ENCODE peak calls at places on chromosome 10, in eight cellular contexts. One of them, this sample, is unnamed.

GRCh38 chr10:98276316-98276715 is 8.3 kb upstream of the LOXL4 start:
- DNase-seq in OCI-LY7: no peak
- DNase-seq in stimulated activated CD8-positive, alpha-beta memory T cell treated with anti-CD3 and anti-CD28 coated beads, Interleukin-15, amount 100 ng/mL, for 24 hours: no peak
- DNase-seq in stomach: no peak
- DNase-seq in activated naive CD8-positive, alpha-beta T cell treated with anti-CD3 and anti-CD28 coated beads for 36 hours: no peak
- DNase-seq in epithelial cell of prostate: no peak
- DNase-seq in AG10803: no peak
- DNase-seq in aorta: no peak
- DNase-seq in this sample: no peak

GRCh38 chr10:113056468-113057021 is 106.5 kb downstream of the TCF7L2 start:
- DNase-seq in stimulated activated CD8-positive, alpha-beta memory T cell treated with anti-CD3 and anti-CD28 coated beads, Interleukin-15, amount 100 ng/mL, for 24 hours: no peak
- DNase-seq in OCI-LY7: no peak
- DNase-seq in stomach: no peak
- DNase-seq in epithelial cell of prostate: no peak
- DNase-seq in AG10803: peak
- DNase-seq in activated naive CD8-positive, alpha-beta T cell treated with anti-CD3 and anti-CD28 coated beads for 36 hours: no peak
- DNase-seq in aorta: peak
- DNase-seq in this sample: no peak

GRCh38 chr10:94223702-94224370 is 138.9 kb downstream of the NOC3L start:
- DNase-seq in activated naive CD8-positive, alpha-beta T cell treated with anti-CD3 and anti-CD28 coated beads for 36 hours: no peak
- DNase-seq in AG10803: peak
- DNase-seq in OCI-LY7: no peak
- DNase-seq in aorta: no peak
- DNase-seq in stomach: no peak
- DNase-seq in epithelial cell of prostate: no peak
- DNase-seq in stimulated activated CD8-positive, alpha-beta memory T cell treated with anti-CD3 and anti-CD28 coated beads, Interleukin-15, amount 100 ng/mL, for 24 hours: no peak
- DNase-seq in this sample: no peak

GRCh38 chr10:81978238-81978637 is 103.2 kb downstream of the NRG3 start:
- DNase-seq in stomach: no peak
- DNase-seq in aorta: no peak
- DNase-seq in activated naive CD8-positive, alpha-beta T cell treated with anti-CD3 and anti-CD28 coated beads for 36 hours: no peak
- DNase-seq in OCI-LY7: peak
- DNase-seq in stimulated activated CD8-positive, alpha-beta memory T cell treated with anti-CD3 and anti-CD28 coated beads, Interleukin-15, amount 100 ng/mL, for 24 hours: no peak
- DNase-seq in AG10803: no peak
- DNase-seq in epithelial cell of prostate: no peak
- DNase-seq in this sample: no peak

GRCh38 chr10:31768467-31768866 is 160.2 kb downstream of the ARHGAP12 start:
- DNase-seq in stomach: no peak
- DNase-seq in AG10803: peak
- DNase-seq in OCI-LY7: no peak
- DNase-seq in epithelial cell of prostate: no peak
- DNase-seq in stimulated activated CD8-positive, alpha-beta memory T cell treated with anti-CD3 and anti-CD28 coated beads, Interleukin-15, amount 100 ng/mL, for 24 hours: no peak
- DNase-seq in activated naive CD8-positive, alpha-beta T cell treated with anti-CD3 and anti-CD28 coated beads for 36 hours: no peak
- DNase-seq in aorta: no peak
- DNase-seq in this sample: no peak

GRCh38 chr10:48934672-48935071 is 5.0 kb downstream of the LRRC18 start:
- DNase-seq in OCI-LY7: no peak
- DNase-seq in activated naive CD8-positive, alpha-beta T cell treated with anti-CD3 and anti-CD28 coated beads for 36 hours: no peak
- DNase-seq in epithelial cell of prostate: no peak
- DNase-seq in AG10803: no peak
- DNase-seq in stomach: no peak
- DNase-seq in aorta: no peak
- DNase-seq in stimulated activated CD8-positive, alpha-beta memory T cell treated with anti-CD3 and anti-CD28 coated beads, Interleukin-15, amount 100 ng/mL, for 24 hours: no peak
- DNase-seq in this sample: no peak

GRCh38 chr10:10313099-10313875 is 704.4 kb upstream of the CELF2 start:
- DNase-seq in epithelial cell of prostate: no peak
- DNase-seq in stimulated activated CD8-positive, alpha-beta memory T cell treated with anti-CD3 and anti-CD28 coated beads, Interleukin-15, amount 100 ng/mL, for 24 hours: no peak
- DNase-seq in activated naive CD8-positive, alpha-beta T cell treated with anti-CD3 and anti-CD28 coated beads for 36 hours: no peak
- DNase-seq in OCI-LY7: no peak
- DNase-seq in AG10803: no peak
- DNase-seq in stomach: no peak
- DNase-seq in aorta: no peak
- DNase-seq in this sample: no peak

GRCh38 chr10:129657297-129657974 is 190.4 kb downstream of the MGMT start:
- DNase-seq in stimulated activated CD8-positive, alpha-beta memory T cell treated with anti-CD3 and anti-CD28 coated beads, Interleukin-15, amount 100 ng/mL, for 24 hours: no peak
- DNase-seq in AG10803: no peak
- DNase-seq in activated naive CD8-positive, alpha-beta T cell treated with anti-CD3 and anti-CD28 coated beads for 36 hours: no peak
- DNase-seq in stomach: no peak
- DNase-seq in OCI-LY7: no peak
- DNase-seq in epithelial cell of prostate: no peak
- DNase-seq in aorta: peak
- DNase-seq in this sample: no peak

GRCh38 chr10:133370026-133370786 is 2.9 kb downstream of the ECHS1 start:
- DNase-seq in OCI-LY7: no peak
- DNase-seq in activated naive CD8-positive, alpha-beta T cell treated with anti-CD3 and anti-CD28 coated beads for 36 hours: no peak
- DNase-seq in aorta: peak
- DNase-seq in AG10803: no peak
- DNase-seq in stomach: no peak
- DNase-seq in stimulated activated CD8-positive, alpha-beta memory T cell treated with anti-CD3 and anti-CD28 coated beads, Interleukin-15, amount 100 ng/mL, for 24 hours: no peak
- DNase-seq in epithelial cell of prostate: no peak
- DNase-seq in this sample: no peak

GRCh38 chr10:133403359-133403758 is 9.4 kb downstream of the MTG1 start:
- DNase-seq in stimulated activated CD8-positive, alpha-beta memory T cell treated with anti-CD3 and anti-CD28 coated beads, Interleukin-15, amount 100 ng/mL, for 24 hours: no peak
- DNase-seq in AG10803: no peak
- DNase-seq in stomach: peak
- DNase-seq in aorta: no peak
- DNase-seq in epithelial cell of prostate: no peak
- DNase-seq in activated naive CD8-positive, alpha-beta T cell treated with anti-CD3 and anti-CD28 coated beads for 36 hours: no peak
- DNase-seq in OCI-LY7: no peak
- DNase-seq in this sample: no peak